ENCODE peak calls at places on chromosome 4, in nine cellular contexts. One of them, this sample, is unnamed.

GRCh38 chr4:74499986-74500781 is 55.2 kb downstream of the AREG start:
- DNase-seq in endodermal cell: no peak
- DNase-seq in ovary: no peak
- DNase-seq in natural killer cell: no peak
- DNase-seq in left ventricle myocardium inferior: no peak
- DNase-seq in brain microvascular endothelial cell: peak
- DNase-seq in Panc1: no peak
- DNase-seq in cardiac fibroblast: no peak
- DNase-seq in foreskin fibroblast: peak
- DNase-seq in this sample: no peak

GRCh38 chr4:43776371-43776770 is 672.2 kb downstream of the KCTD8 start:
- DNase-seq in endodermal cell: no peak
- DNase-seq in ovary: no peak
- DNase-seq in natural killer cell: no peak
- DNase-seq in left ventricle myocardium inferior: no peak
- DNase-seq in brain microvascular endothelial cell: no peak
- DNase-seq in Panc1: no peak
- DNase-seq in cardiac fibroblast: peak
- DNase-seq in foreskin fibroblast: no peak
- DNase-seq in this sample: no peak

GRCh38 chr4:11741190-11741652 is 312.5 kb upstream of the HS3ST1 start:
- DNase-seq in endodermal cell: no peak
- DNase-seq in ovary: no peak
- DNase-seq in natural killer cell: no peak
- DNase-seq in left ventricle myocardium inferior: no peak
- DNase-seq in brain microvascular endothelial cell: no peak
- DNase-seq in Panc1: no peak
- DNase-seq in cardiac fibroblast: peak
- DNase-seq in foreskin fibroblast: peak
- DNase-seq in this sample: no peak

GRCh38 chr4:138492178-138492577 is 250.0 kb upstream of the SLC7A11 start:
- DNase-seq in endodermal cell: no peak
- DNase-seq in ovary: no peak
- DNase-seq in natural killer cell: no peak
- DNase-seq in left ventricle myocardium inferior: no peak
- DNase-seq in brain microvascular endothelial cell: no peak
- DNase-seq in Panc1: no peak
- DNase-seq in cardiac fibroblast: no peak
- DNase-seq in foreskin fibroblast: no peak
- DNase-seq in this sample: no peak

GRCh38 chr4:166198516-166198915 is 325.5 kb downstream of the TLL1 start:
- DNase-seq in endodermal cell: peak
- DNase-seq in ovary: no peak
- DNase-seq in natural killer cell: no peak
- DNase-seq in left ventricle myocardium inferior: no peak
- DNase-seq in brain microvascular endothelial cell: no peak
- DNase-seq in Panc1: no peak
- DNase-seq in cardiac fibroblast: no peak
- DNase-seq in foreskin fibroblast: no peak
- DNase-seq in this sample: no peak

GRCh38 chr4:105952596-105952995 is 57.3 kb downstream of the NPNT start:
- DNase-seq in endodermal cell: no peak
- DNase-seq in ovary: no peak
- DNase-seq in natural killer cell: no peak
- DNase-seq in left ventricle myocardium inferior: no peak
- DNase-seq in brain microvascular endothelial cell: no peak
- DNase-seq in Panc1: no peak
- DNase-seq in cardiac fibroblast: no peak
- DNase-seq in foreskin fibroblast: no peak
- DNase-seq in this sample: no peak

GRCh38 chr4:5361968-5362367 is 310.7 kb downstream of the STK32B start:
- DNase-seq in endodermal cell: no peak
- DNase-seq in ovary: no peak
- DNase-seq in natural killer cell: no peak
- DNase-seq in left ventricle myocardium inferior: no peak
- DNase-seq in brain microvascular endothelial cell: no peak
- DNase-seq in Panc1: no peak
- DNase-seq in cardiac fibroblast: peak
- DNase-seq in foreskin fibroblast: peak
- DNase-seq in this sample: no peak

GRCh38 chr4:102213031-102213430 is 132.3 kb downstream of the SLC39A8 start:
- DNase-seq in endodermal cell: no peak
- DNase-seq in ovary: no peak
- DNase-seq in natural killer cell: no peak
- DNase-seq in left ventricle myocardium inferior: no peak
- DNase-seq in brain microvascular endothelial cell: no peak
- DNase-seq in Panc1: no peak
- DNase-seq in cardiac fibroblast: no peak
- DNase-seq in foreskin fibroblast: no peak
- DNase-seq in this sample: no peak

GRCh38 chr4:1523907-1524636 is 117.8 kb upstream of the NKX1-1 start:
- DNase-seq in endodermal cell: no peak
- DNase-seq in ovary: no peak
- DNase-seq in natural killer cell: no peak
- DNase-seq in left ventricle myocardium inferior: peak
- DNase-seq in brain microvascular endothelial cell: no peak
- DNase-seq in Panc1: no peak
- DNase-seq in cardiac fibroblast: no peak
- DNase-seq in foreskin fibroblast: no peak
- DNase-seq in this sample: no peak

GRCh38 chr4:187903700-187904099 is 91.9 kb upstream of the ZFP42 start:
- DNase-seq in endodermal cell: no peak
- DNase-seq in ovary: no peak
- DNase-seq in natural killer cell: no peak
- DNase-seq in left ventricle myocardium inferior: no peak
- DNase-seq in brain microvascular endothelial cell: peak
- DNase-seq in Panc1: no peak
- DNase-seq in cardiac fibroblast: no peak
- DNase-seq in foreskin fibroblast: no peak
- DNase-seq in this sample: no peak

GRCh38 chr4:37441231-37442061 is 196.9 kb downstream of the NWD2 start:
- DNase-seq in endodermal cell: no peak
- DNase-seq in ovary: no peak
- DNase-seq in natural killer cell: no peak
- DNase-seq in left ventricle myocardium inferior: no peak
- DNase-seq in brain microvascular endothelial cell: peak
- DNase-seq in Panc1: no peak
- DNase-seq in cardiac fibroblast: no peak
- DNase-seq in foreskin fibroblast: no peak
- DNase-seq in this sample: no peak

GRCh38 chr4:100189820-100190642 is at the start of gene DDIT4L:
- DNase-seq in endodermal cell: peak
- DNase-seq in ovary: peak
- DNase-seq in natural killer cell: no peak
- DNase-seq in left ventricle myocardium inferior: peak
- DNase-seq in brain microvascular endothelial cell: no peak
- DNase-seq in Panc1: no peak
- DNase-seq in cardiac fibroblast: peak
- DNase-seq in foreskin fibroblast: peak
- DNase-seq in this sample: no peak

GRCh38 chr4:77880784-77881183 is 18.2 kb downstream of the MRPL1 start:
- DNase-seq in endodermal cell: no peak
- DNase-seq in ovary: no peak
- DNase-seq in natural killer cell: no peak
- DNase-seq in left ventricle myocardium inferior: no peak
- DNase-seq in brain microvascular endothelial cell: no peak
- DNase-seq in Panc1: no peak
- DNase-seq in cardiac fibroblast: no peak
- DNase-seq in foreskin fibroblast: no peak
- DNase-seq in this sample: no peak

GRCh38 chr4:152606800-152607577 is 71.1 kb upstream of the FBXW7 start:
- DNase-seq in endodermal cell: peak
- DNase-seq in ovary: no peak
- DNase-seq in natural killer cell: no peak
- DNase-seq in left ventricle myocardium inferior: no peak
- DNase-seq in brain microvascular endothelial cell: no peak
- DNase-seq in Panc1: no peak
- DNase-seq in cardiac fibroblast: no peak
- DNase-seq in foreskin fibroblast: peak
- DNase-seq in this sample: no peak

GRCh38 chr4:26692014-26692726 is 108.3 kb downstream of the TBC1D19 start:
- DNase-seq in endodermal cell: peak
- DNase-seq in ovary: no peak
- DNase-seq in natural killer cell: no peak
- DNase-seq in left ventricle myocardium inferior: no peak
- DNase-seq in brain microvascular endothelial cell: no peak
- DNase-seq in Panc1: no peak
- DNase-seq in cardiac fibroblast: no peak
- DNase-seq in foreskin fibroblast: peak
- DNase-seq in this sample: no peak

GRCh38 chr4:81093720-81094401 is 63.4 kb downstream of the BMP3 start:
- DNase-seq in endodermal cell: no peak
- DNase-seq in ovary: no peak
- DNase-seq in natural killer cell: no peak
- DNase-seq in left ventricle myocardium inferior: no peak
- DNase-seq in brain microvascular endothelial cell: no peak
- DNase-seq in Panc1: no peak
- DNase-seq in cardiac fibroblast: no peak
- DNase-seq in foreskin fibroblast: no peak
- DNase-seq in this sample: no peak

GRCh38 chr4:176034936-176035335 is 30.7 kb upstream of the WDR17 start:
- DNase-seq in endodermal cell: no peak
- DNase-seq in ovary: no peak
- DNase-seq in natural killer cell: no peak
- DNase-seq in left ventricle myocardium inferior: no peak
- DNase-seq in brain microvascular endothelial cell: no peak
- DNase-seq in Panc1: no peak
- DNase-seq in cardiac fibroblast: no peak
- DNase-seq in foreskin fibroblast: peak
- DNase-seq in this sample: no peak

GRCh38 chr4:176032454-176032853 is 33.2 kb upstream of the WDR17 start:
- DNase-seq in endodermal cell: no peak
- DNase-seq in ovary: no peak
- DNase-seq in natural killer cell: no peak
- DNase-seq in left ventricle myocardium inferior: no peak
- DNase-seq in brain microvascular endothelial cell: no peak
- DNase-seq in Panc1: no peak
- DNase-seq in cardiac fibroblast: no peak
- DNase-seq in foreskin fibroblast: no peak
- DNase-seq in this sample: no peak

GRCh38 chr4:176031927-176032326 is 33.7 kb upstream of the WDR17 start:
- DNase-seq in endodermal cell: no peak
- DNase-seq in ovary: no peak
- DNase-seq in natural killer cell: no peak
- DNase-seq in left ventricle myocardium inferior: no peak
- DNase-seq in brain microvascular endothelial cell: no peak
- DNase-seq in Panc1: no peak
- DNase-seq in cardiac fibroblast: no peak
- DNase-seq in foreskin fibroblast: no peak
- DNase-seq in this sample: no peak

GRCh38 chr4:176036585-176037205 is 28.9 kb upstream of the WDR17 start:
- DNase-seq in endodermal cell: no peak
- DNase-seq in ovary: no peak
- DNase-seq in natural killer cell: no peak
- DNase-seq in left ventricle myocardium inferior: no peak
- DNase-seq in brain microvascular endothelial cell: no peak
- DNase-seq in Panc1: no peak
- DNase-seq in cardiac fibroblast: no peak
- DNase-seq in foreskin fibroblast: no peak
- DNase-seq in this sample: no peak

GRCh38 chr4:176034498-176034897 is 31.1 kb upstream of the WDR17 start:
- DNase-seq in endodermal cell: no peak
- DNase-seq in ovary: no peak
- DNase-seq in natural killer cell: no peak
- DNase-seq in left ventricle myocardium inferior: no peak
- DNase-seq in brain microvascular endothelial cell: no peak
- DNase-seq in Panc1: peak
- DNase-seq in cardiac fibroblast: peak
- DNase-seq in foreskin fibroblast: peak
- DNase-seq in this sample: peak
- TF ChIP-seq CTCF in endodermal cell: peak
- TF ChIP-seq CTCF in ovary: peak
- TF ChIP-seq CTCF in natural killer cell: no peak
- TF ChIP-seq CTCF in left ventricle myocardium inferior: peak
- TF ChIP-seq CTCF in brain microvascular endothelial cell: no peak
- TF ChIP-seq CTCF in Panc1: peak
- TF ChIP-seq CTCF in cardiac fibroblast: no peak
- TF ChIP-seq CTCF in foreskin fibroblast: peak
- TF ChIP-seq CTCF in this sample: peak

GRCh38 chr4:155208258-155209054 is at the start of gene NPY2R:
- DNase-seq in endodermal cell: peak
- DNase-seq in ovary: peak
- DNase-seq in natural killer cell: no peak
- DNase-seq in left ventricle myocardium inferior: no peak
- DNase-seq in brain microvascular endothelial cell: no peak
- DNase-seq in Panc1: no peak
- DNase-seq in cardiac fibroblast: no peak
- DNase-seq in foreskin fibroblast: no peak
- DNase-seq in this sample: no peak

GRCh38 chr4:155207534-155208257 is 740 bp upstream of the NPY2R start:
- DNase-seq in endodermal cell: peak
- DNase-seq in ovary: no peak
- DNase-seq in natural killer cell: no peak
- DNase-seq in left ventricle myocardium inferior: no peak
- DNase-seq in brain microvascular endothelial cell: no peak
- DNase-seq in Panc1: no peak
- DNase-seq in cardiac fibroblast: no peak
- DNase-seq in foreskin fibroblast: peak
- DNase-seq in this sample: no peak
- TF ChIP-seq CTCF in endodermal cell: peak
- TF ChIP-seq CTCF in ovary: no peak
- TF ChIP-seq CTCF in natural killer cell: no peak
- TF ChIP-seq CTCF in left ventricle myocardium inferior: no peak
- TF ChIP-seq CTCF in brain microvascular endothelial cell: peak
- TF ChIP-seq CTCF in Panc1: no peak
- TF ChIP-seq CTCF in cardiac fibroblast: no peak
- TF ChIP-seq CTCF in foreskin fibroblast: no peak
- TF ChIP-seq CTCF in this sample: no peak

GRCh38 chr4:16136321-16136720 is 52.5 kb upstream of the PROM1 start:
- DNase-seq in endodermal cell: peak
- DNase-seq in ovary: no peak
- DNase-seq in natural killer cell: no peak
- DNase-seq in left ventricle myocardium inferior: no peak
- DNase-seq in brain microvascular endothelial cell: no peak
- DNase-seq in Panc1: no peak
- DNase-seq in cardiac fibroblast: no peak
- DNase-seq in foreskin fibroblast: no peak
- DNase-seq in this sample: no peak
- TF ChIP-seq CTCF in endodermal cell: no peak
- TF ChIP-seq CTCF in ovary: no peak
- TF ChIP-seq CTCF in natural killer cell: no peak
- TF ChIP-seq CTCF in left ventricle myocardium inferior: no peak
- TF ChIP-seq CTCF in brain microvascular endothelial cell: no peak
- TF ChIP-seq CTCF in Panc1: no peak
- TF ChIP-seq CTCF in cardiac fibroblast: no peak
- TF ChIP-seq CTCF in foreskin fibroblast: no peak
- TF ChIP-seq CTCF in this sample: no peak

GRCh38 chr4:56626963-56627362 is 54.1 kb downstream of the HOPX start:
- DNase-seq in endodermal cell: no peak
- DNase-seq in ovary: no peak
- DNase-seq in natural killer cell: no peak
- DNase-seq in left ventricle myocardium inferior: no peak
- DNase-seq in brain microvascular endothelial cell: no peak
- DNase-seq in Panc1: no peak
- DNase-seq in cardiac fibroblast: no peak
- DNase-seq in foreskin fibroblast: no peak
- DNase-seq in this sample: no peak
- TF ChIP-seq CTCF in endodermal cell: no peak
- TF ChIP-seq CTCF in ovary: no peak
- TF ChIP-seq CTCF in natural killer cell: no peak
- TF ChIP-seq CTCF in left ventricle myocardium inferior: peak
- TF ChIP-seq CTCF in brain microvascular endothelial cell: peak
- TF ChIP-seq CTCF in Panc1: no peak
- TF ChIP-seq CTCF in cardiac fibroblast: peak
- TF ChIP-seq CTCF in foreskin fibroblast: no peak
- TF ChIP-seq CTCF in this sample: peak

GRCh38 chr4:58732973-58733372 is 1622.8 kb upstream of the IGFBP7 start:
- DNase-seq in endodermal cell: no peak
- DNase-seq in ovary: no peak
- DNase-seq in natural killer cell: no peak
- DNase-seq in left ventricle myocardium inferior: no peak
- DNase-seq in brain microvascular endothelial cell: no peak
- DNase-seq in Panc1: no peak
- DNase-seq in cardiac fibroblast: no peak
- DNase-seq in foreskin fibroblast: no peak
- DNase-seq in this sample: no peak
- TF ChIP-seq CTCF in endodermal cell: peak
- TF ChIP-seq CTCF in ovary: no peak
- TF ChIP-seq CTCF in natural killer cell: no peak
- TF ChIP-seq CTCF in left ventricle myocardium inferior: no peak
- TF ChIP-seq CTCF in brain microvascular endothelial cell: no peak
- TF ChIP-seq CTCF in Panc1: peak
- TF ChIP-seq CTCF in cardiac fibroblast: no peak
- TF ChIP-seq CTCF in foreskin fibroblast: no peak
- TF ChIP-seq CTCF in this sample: no peak

This sample was measured in AG09309.